ENCODE peak calls at places on chromosomes 1 and 21, in ten cellular contexts. One of them, this sample, is unnamed.

GRCh38 chr1:185694081-185694480 is 40.1 kb upstream of the HMCN1 start:
- DNase-seq in cardiac fibroblast: no peak
- DNase-seq in adipocyte: no peak
- DNase-seq in fibroblast of the aortic adventitia: no peak
- DNase-seq in H7: no peak
- DNase-seq in retinal pigment epithelial cell: no peak
- DNase-seq in GM12865: peak; percentile 77
- DNase-seq in GM06990: peak; percentile 24
- DNase-seq in skeletal muscle cell: no peak
- DNase-seq in AG04450: no peak
- DNase-seq in this sample: no peak

GRCh38 chr1:74406780-74407179 is 105.6 kb downstream of the LRRC53 start:
- DNase-seq in skeletal muscle cell: no peak
- DNase-seq in H7: no peak
- DNase-seq in AG04450: no peak
- DNase-seq in cardiac fibroblast: no peak
- DNase-seq in fibroblast of the aortic adventitia: no peak
- DNase-seq in retinal pigment epithelial cell: no peak
- DNase-seq in GM12865: no peak
- DNase-seq in adipocyte: no peak
- DNase-seq in GM06990: no peak
- DNase-seq in this sample: no peak

GRCh38 chr1:179448429-179449149 is 82.8 kb downstream of the AXDND1 start:
- DNase-seq in GM06990: no peak
- DNase-seq in retinal pigment epithelial cell: no peak
- DNase-seq in fibroblast of the aortic adventitia: no peak
- DNase-seq in skeletal muscle cell: no peak
- DNase-seq in AG04450: no peak
- DNase-seq in GM12865: no peak
- DNase-seq in adipocyte: no peak
- DNase-seq in H7: no peak
- DNase-seq in cardiac fibroblast: peak; percentile 18
- DNase-seq in this sample: peak; percentile 75

GRCh38 chr21:31173881-31174555 is 135.7 kb upstream of the KRTAP19-8 start:
- DNase-seq in GM12865: no peak
- DNase-seq in skeletal muscle cell: no peak
- DNase-seq in H7: no peak
- DNase-seq in retinal pigment epithelial cell: no peak
- DNase-seq in cardiac fibroblast: peak; percentile 33
- DNase-seq in GM06990: no peak
- DNase-seq in fibroblast of the aortic adventitia: no peak
- DNase-seq in AG04450: no peak
- DNase-seq in adipocyte: no peak
- DNase-seq in this sample: peak; percentile 85

GRCh38 chr1:160552425-160552824 is 26.9 kb downstream of the CD84 start:
- DNase-seq in adipocyte: no peak
- DNase-seq in H7: no peak
- DNase-seq in fibroblast of the aortic adventitia: no peak
- DNase-seq in GM12865: no peak
- DNase-seq in cardiac fibroblast: no peak
- DNase-seq in AG04450: no peak
- DNase-seq in retinal pigment epithelial cell: peak; percentile 20
- DNase-seq in skeletal muscle cell: no peak
- DNase-seq in GM06990: no peak
- DNase-seq in this sample: no peak

GRCh38 chr1:223030871-223031270 is 112.2 kb downstream of the TLR5 start:
- DNase-seq in GM12865: no peak
- DNase-seq in adipocyte: no peak
- DNase-seq in fibroblast of the aortic adventitia: no peak
- DNase-seq in skeletal muscle cell: no peak
- DNase-seq in cardiac fibroblast: no peak
- DNase-seq in GM06990: no peak
- DNase-seq in retinal pigment epithelial cell: no peak
- DNase-seq in H7: no peak
- DNase-seq in AG04450: no peak
- DNase-seq in this sample: no peak

GRCh38 chr1:200015811-200016210 is 11.7 kb upstream of the NR5A2 start:
- DNase-seq in AG04450: no peak
- DNase-seq in GM12865: no peak
- DNase-seq in cardiac fibroblast: no peak
- DNase-seq in adipocyte: peak; percentile 61
- DNase-seq in GM06990: no peak
- DNase-seq in fibroblast of the aortic adventitia: peak; percentile 46
- DNase-seq in retinal pigment epithelial cell: no peak
- DNase-seq in H7: no peak
- DNase-seq in skeletal muscle cell: no peak
- DNase-seq in this sample: no peak

GRCh38 chr1:204685236-204686006 is at the start of gene LRRN2:
- DNase-seq in fibroblast of the aortic adventitia: no peak
- DNase-seq in adipocyte: peak; percentile 36
- DNase-seq in skeletal muscle cell: no peak
- DNase-seq in GM06990: no peak
- DNase-seq in retinal pigment epithelial cell: no peak
- DNase-seq in AG04450: no peak
- DNase-seq in GM12865: no peak
- DNase-seq in H7: peak; percentile 88
- DNase-seq in cardiac fibroblast: no peak
- DNase-seq in this sample: peak; percentile 78

GRCh38 chr1:175845371-175845770 is 102.0 kb upstream of the TNR start:
- DNase-seq in adipocyte: no peak
- DNase-seq in retinal pigment epithelial cell: no peak
- DNase-seq in GM12865: no peak
- DNase-seq in skeletal muscle cell: no peak
- DNase-seq in H7: no peak
- DNase-seq in fibroblast of the aortic adventitia: no peak
- DNase-seq in cardiac fibroblast: no peak
- DNase-seq in AG04450: no peak
- DNase-seq in GM06990: no peak
- DNase-seq in this sample: no peak

GRCh38 chr1:156157506-156157905 is 4.1 kb downstream of the SEMA4A start:
- DNase-seq in fibroblast of the aortic adventitia: no peak
- DNase-seq in AG04450: no peak
- DNase-seq in skeletal muscle cell: no peak
- DNase-seq in adipocyte: no peak
- DNase-seq in GM06990: no peak
- DNase-seq in GM12865: peak; percentile 87
- DNase-seq in H7: no peak
- DNase-seq in cardiac fibroblast: no peak
- DNase-seq in retinal pigment epithelial cell: no peak
- DNase-seq in this sample: no peak
- H3K4me3 ChIP-seq in fibroblast of the aortic adventitia: no peak overlapping the region
- H3K4me3 ChIP-seq in AG04450: no peak overlapping the region
- H3K4me3 ChIP-seq in skeletal muscle cell: no peak overlapping the region
- H3K4me3 ChIP-seq in adipocyte: no peak overlapping the region
- H3K4me3 ChIP-seq in GM06990: peak overlapping the region; percentile 19
- H3K4me3 ChIP-seq in GM12865: no peak overlapping the region
- H3K4me3 ChIP-seq in H7: no peak overlapping the region
- H3K4me3 ChIP-seq in cardiac fibroblast: no peak overlapping the region
- H3K4me3 ChIP-seq in retinal pigment epithelial cell: no peak overlapping the region
- H3K4me3 ChIP-seq in this sample: no peak overlapping the region

DNA sequence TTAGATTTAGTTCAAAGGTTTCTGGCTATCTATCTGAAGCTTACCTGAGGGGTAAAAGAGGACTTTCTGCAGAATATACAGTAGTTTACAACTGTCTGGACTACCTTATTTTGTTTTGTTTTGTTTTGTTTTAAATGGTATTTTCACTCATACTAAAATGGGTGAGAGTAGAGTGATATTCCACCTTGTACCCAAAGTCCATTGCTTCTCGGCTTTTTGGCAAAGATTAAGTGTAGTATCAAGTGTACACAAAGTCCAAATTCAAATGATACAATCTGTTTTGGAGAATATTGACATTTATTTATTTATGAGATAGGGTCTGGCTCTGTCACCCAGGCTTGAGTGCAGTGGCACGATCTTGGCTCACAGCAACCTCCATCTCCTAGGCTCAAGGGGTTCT is 11.7 kb upstream of the SMG7 start:
- DNase-seq in GM12865: no peak
- DNase-seq in AG04450: no peak
- DNase-seq in H7: no peak
- DNase-seq in GM06990: no peak
- DNase-seq in cardiac fibroblast: no peak
- DNase-seq in adipocyte: no peak
- DNase-seq in fibroblast of the aortic adventitia: no peak
- DNase-seq in retinal pigment epithelial cell: no peak
- DNase-seq in skeletal muscle cell: no peak
- DNase-seq in this sample: no peak
- H3K4me3 ChIP-seq in GM12865: no peak overlapping the region
- H3K4me3 ChIP-seq in AG04450: no peak overlapping the region
- H3K4me3 ChIP-seq in H7: no peak overlapping the region
- H3K4me3 ChIP-seq in GM06990: no peak overlapping the region
- H3K4me3 ChIP-seq in cardiac fibroblast: no peak overlapping the region
- H3K4me3 ChIP-seq in adipocyte: no peak overlapping the region
- H3K4me3 ChIP-seq in fibroblast of the aortic adventitia: no peak overlapping the region
- H3K4me3 ChIP-seq in retinal pigment epithelial cell: no peak overlapping the region
- H3K4me3 ChIP-seq in skeletal muscle cell: no peak overlapping the region
- H3K4me3 ChIP-seq in this sample: no peak overlapping the region

GRCh38 chr1:116255486-116255885 is 117.6 kb upstream of the ATP1A1 start:
- DNase-seq in cardiac fibroblast: no peak
- DNase-seq in fibroblast of the aortic adventitia: no peak
- DNase-seq in retinal pigment epithelial cell: peak; percentile 40
- DNase-seq in GM06990: no peak
- DNase-seq in GM12865: no peak
- DNase-seq in AG04450: no peak
- DNase-seq in skeletal muscle cell: no peak
- DNase-seq in H7: no peak
- DNase-seq in adipocyte: no peak
- DNase-seq in this sample: no peak

GRCh38 chr1:116252785-116253184 is 120.3 kb upstream of the ATP1A1 start:
- DNase-seq in H7: no peak
- DNase-seq in fibroblast of the aortic adventitia: no peak
- DNase-seq in AG04450: no peak
- DNase-seq in GM06990: no peak
- DNase-seq in GM12865: no peak
- DNase-seq in retinal pigment epithelial cell: no peak
- DNase-seq in adipocyte: no peak
- DNase-seq in skeletal muscle cell: no peak
- DNase-seq in cardiac fibroblast: no peak
- DNase-seq in this sample: no peak

GRCh38 chr1:116255933-116256649 is 117.0 kb upstream of the ATP1A1 start:
- DNase-seq in retinal pigment epithelial cell: no peak
- DNase-seq in skeletal muscle cell: no peak
- DNase-seq in GM12865: no peak
- DNase-seq in cardiac fibroblast: no peak
- DNase-seq in H7: no peak
- DNase-seq in adipocyte: no peak
- DNase-seq in AG04450: no peak
- DNase-seq in GM06990: no peak
- DNase-seq in fibroblast of the aortic adventitia: no peak
- DNase-seq in this sample: no peak

GRCh38 chr1:116254001-116254400 is 119.0 kb upstream of the ATP1A1 start:
- DNase-seq in GM06990: no peak
- DNase-seq in AG04450: no peak
- DNase-seq in GM12865: no peak
- DNase-seq in adipocyte: no peak
- DNase-seq in H7: no peak
- DNase-seq in retinal pigment epithelial cell: no peak
- DNase-seq in cardiac fibroblast: no peak
- DNase-seq in fibroblast of the aortic adventitia: no peak
- DNase-seq in skeletal muscle cell: no peak
- DNase-seq in this sample: no peak

GRCh38 chr1:116254776-116255175 is 118.3 kb upstream of the ATP1A1 start:
- DNase-seq in GM06990: no peak
- DNase-seq in GM12865: no peak
- DNase-seq in adipocyte: no peak
- DNase-seq in retinal pigment epithelial cell: peak; percentile 39
- DNase-seq in cardiac fibroblast: no peak
- DNase-seq in AG04450: no peak
- DNase-seq in fibroblast of the aortic adventitia: peak; percentile 1
- DNase-seq in skeletal muscle cell: no peak
- DNase-seq in H7: no peak
- DNase-seq in this sample: no peak
- H3K4me3 ChIP-seq in GM06990: no peak overlapping the region
- H3K4me3 ChIP-seq in GM12865: no peak overlapping the region
- H3K4me3 ChIP-seq in adipocyte: no peak overlapping the region
- H3K4me3 ChIP-seq in retinal pigment epithelial cell: no peak overlapping the region
- H3K4me3 ChIP-seq in cardiac fibroblast: no peak overlapping the region
- H3K4me3 ChIP-seq in AG04450: no peak overlapping the region
- H3K4me3 ChIP-seq in fibroblast of the aortic adventitia: no peak overlapping the region
- H3K4me3 ChIP-seq in skeletal muscle cell: no peak overlapping the region
- H3K4me3 ChIP-seq in H7: no peak overlapping the region
- H3K4me3 ChIP-seq in this sample: no peak overlapping the region

GRCh38 chr1:6419803-6420593 is at the start of gene HES2:
- DNase-seq in AG04450: no peak
- DNase-seq in skeletal muscle cell: no peak
- DNase-seq in H7: peak; percentile 93
- DNase-seq in adipocyte: peak; percentile 51
- DNase-seq in cardiac fibroblast: no peak
- DNase-seq in fibroblast of the aortic adventitia: no peak
- DNase-seq in GM06990: no peak
- DNase-seq in GM12865: no peak
- DNase-seq in retinal pigment epithelial cell: no peak
- DNase-seq in this sample: peak; percentile 71
- H3K4me3 ChIP-seq in AG04450: no peak within 1 kb of the TSS
- H3K4me3 ChIP-seq in skeletal muscle cell: peak within 1 kb of the TSS; percentile 28
- H3K4me3 ChIP-seq in H7: peak within 1 kb of the TSS; percentile 42
- H3K4me3 ChIP-seq in adipocyte: peak within 1 kb of the TSS; percentile 11
- H3K4me3 ChIP-seq in cardiac fibroblast: peak within 1 kb of the TSS; percentile 45
- H3K4me3 ChIP-seq in fibroblast of the aortic adventitia: peak within 1 kb of the TSS; percentile 42
- H3K4me3 ChIP-seq in GM06990: peak within 1 kb of the TSS; percentile 53
- H3K4me3 ChIP-seq in GM12865: no peak within 1 kb of the TSS
- H3K4me3 ChIP-seq in retinal pigment epithelial cell: peak within 1 kb of the TSS; percentile 12
- H3K4me3 ChIP-seq in this sample: peak within 1 kb of the TSS; percentile 46

This sample was measured in right cardiac atrium.